ENCODE peak calls at places on chromosome X, in five cellular contexts. One of them, this sample, is unnamed.

GRCh38 chrX:10048695-10049094 is 81.5 kb downstream of the CLDN34 start:
- DNase-seq in Right ventricle myocardium superior: no peak
- DNase-seq in neural crest cell: no peak
- DNase-seq in lung: peak
- DNase-seq in NCI-H2029: peak
- DNase-seq in this sample: no peak

GRCh38 chrX:72621619-72622485 is 49.2 kb upstream of the HDAC8 start:
- DNase-seq in Right ventricle myocardium superior: no peak
- DNase-seq in neural crest cell: no peak
- DNase-seq in lung: no peak
- DNase-seq in NCI-H2029: no peak
- DNase-seq in this sample: no peak

GRCh38 chrX:143570747-143571146 is 53.5 kb upstream of the SPANXN3 start:
- DNase-seq in Right ventricle myocardium superior: no peak
- DNase-seq in neural crest cell: no peak
- DNase-seq in lung: no peak
- DNase-seq in NCI-H2029: no peak
- DNase-seq in this sample: no peak

GRCh38 chrX:15619053-15619772 is 18.5 kb upstream of the ACE2 start:
- DNase-seq in Right ventricle myocardium superior: no peak
- DNase-seq in neural crest cell: no peak
- DNase-seq in lung: no peak
- DNase-seq in NCI-H2029: no peak
- DNase-seq in this sample: no peak

GRCh38 chrX:68417651-68418050 is 15.6 kb downstream of the OPHN1 start:
- DNase-seq in Right ventricle myocardium superior: no peak
- DNase-seq in neural crest cell: no peak
- DNase-seq in lung: no peak
- DNase-seq in NCI-H2029: no peak
- DNase-seq in this sample: no peak

GRCh38 chrX:10508891-10509290 is 111.5 kb downstream of the MID1 start:
- DNase-seq in Right ventricle myocardium superior: no peak
- DNase-seq in neural crest cell: no peak
- DNase-seq in lung: no peak
- DNase-seq in NCI-H2029: no peak
- DNase-seq in this sample: no peak

GRCh38 chrX:127570276-127570675 is 481.9 kb downstream of the ACTRT1 start:
- DNase-seq in Right ventricle myocardium superior: no peak
- DNase-seq in neural crest cell: no peak
- DNase-seq in lung: no peak
- DNase-seq in NCI-H2029: no peak
- DNase-seq in this sample: no peak

GRCh38 chrX:40773188-40773587 is 37.8 kb upstream of the MED14 start:
- DNase-seq in Right ventricle myocardium superior: no peak
- DNase-seq in neural crest cell: no peak
- DNase-seq in lung: no peak
- DNase-seq in NCI-H2029: no peak
- DNase-seq in this sample: no peak

GRCh38 chrX:110178179-110178865 is 139.6 kb downstream of the AMMECR1 start:
- DNase-seq in Right ventricle myocardium superior: no peak
- DNase-seq in neural crest cell: no peak
- DNase-seq in lung: no peak
- DNase-seq in NCI-H2029: peak
- DNase-seq in this sample: no peak

GRCh38 chrX:46588263-46588662 is 14.7 kb downstream of the CHST7 start:
- DNase-seq in Right ventricle myocardium superior: peak
- DNase-seq in neural crest cell: no peak
- DNase-seq in lung: no peak
- DNase-seq in NCI-H2029: no peak
- DNase-seq in this sample: peak

GRCh38 chrX:1500701-1501624 is 36.0 kb downstream of the P2RY8 start:
- DNase-seq in Right ventricle myocardium superior: no peak
- DNase-seq in neural crest cell: no peak
- DNase-seq in lung: no peak
- DNase-seq in NCI-H2029: no peak
- DNase-seq in this sample: no peak

GRCh38 chrX:120727503-120727902 is 97.6 kb upstream of the C1GALT1C1 start:
- DNase-seq in Right ventricle myocardium superior: no peak
- DNase-seq in neural crest cell: no peak
- DNase-seq in lung: no peak
- DNase-seq in NCI-H2029: no peak
- DNase-seq in this sample: no peak

GRCh38 chrX:22689290-22689689 is 310.5 kb upstream of the DDX53 start:
- DNase-seq in Right ventricle myocardium superior: no peak
- DNase-seq in neural crest cell: no peak
- DNase-seq in lung: no peak
- DNase-seq in NCI-H2029: no peak
- DNase-seq in this sample: no peak

GRCh38 chrX:19513383-19513782 is 1.9 kb downstream of the MAP3K15 start:
- DNase-seq in Right ventricle myocardium superior: no peak
- DNase-seq in neural crest cell: no peak
- DNase-seq in lung: peak
- DNase-seq in NCI-H2029: peak
- DNase-seq in this sample: no peak

GRCh38 chrX:2700405-2701320 is 9.6 kb downstream of the CD99 start:
- DNase-seq in Right ventricle myocardium superior: no peak
- DNase-seq in neural crest cell: no peak
- DNase-seq in lung: no peak
- DNase-seq in NCI-H2029: no peak
- DNase-seq in this sample: no peak

GRCh38 chrX:40581333-40581910 is 652 bp downstream of the ATP6AP2 start:
- DNase-seq in Right ventricle myocardium superior: no peak
- DNase-seq in neural crest cell: no peak
- DNase-seq in lung: no peak
- DNase-seq in NCI-H2029: no peak
- DNase-seq in this sample: no peak

GRCh38 chrX:149461746-149462145 is 43.4 kb downstream of the IDS start:
- DNase-seq in Right ventricle myocardium superior: no peak
- DNase-seq in neural crest cell: no peak
- DNase-seq in lung: no peak
- DNase-seq in NCI-H2029: no peak
- DNase-seq in this sample: no peak

GRCh38 chrX:129686422-129686948 is 31.7 kb upstream of the APLN start:
- DNase-seq in Right ventricle myocardium superior: peak
- DNase-seq in neural crest cell: no peak
- DNase-seq in lung: no peak
- DNase-seq in NCI-H2029: no peak
- DNase-seq in this sample: peak

GRCh38 chrX:151830911-151831310 is 81.8 kb upstream of the MAGEA4 start:
- DNase-seq in Right ventricle myocardium superior: no peak
- DNase-seq in neural crest cell: no peak
- DNase-seq in lung: no peak
- DNase-seq in NCI-H2029: peak
- DNase-seq in this sample: no peak

GRCh38 chrX:258291-259040 is 22.7 kb upstream of the PLCXD1 start:
- DNase-seq in Right ventricle myocardium superior: no peak
- DNase-seq in neural crest cell: no peak
- DNase-seq in lung: no peak
- DNase-seq in NCI-H2029: no peak
- DNase-seq in this sample: no peak

GRCh38 chrX:15675490-15675921 is 10.9 kb upstream of the CLTRN start:
- DNase-seq in Right ventricle myocardium superior: peak
- DNase-seq in neural crest cell: peak
- DNase-seq in lung: peak
- DNase-seq in NCI-H2029: peak
- DNase-seq in this sample: peak

GRCh38 chrX:154002215-154002719 is 17.4 kb downstream of the IRAK1 start:
- DNase-seq in Right ventricle myocardium superior: peak
- DNase-seq in neural crest cell: no peak
- DNase-seq in lung: no peak
- DNase-seq in NCI-H2029: peak
- DNase-seq in this sample: peak

GRCh38 chrX:51496501-51497291 is at the start of gene NUDT11:
- DNase-seq in Right ventricle myocardium superior: peak
- DNase-seq in neural crest cell: peak
- DNase-seq in lung: peak
- DNase-seq in NCI-H2029: no peak
- DNase-seq in this sample: peak

GRCh38 chrX:49793686-49794085 is 35.4 kb upstream of the PAGE4 start:
- DNase-seq in Right ventricle myocardium superior: no peak
- DNase-seq in neural crest cell: no peak
- DNase-seq in lung: no peak
- DNase-seq in NCI-H2029: no peak
- DNase-seq in this sample: no peak

GRCh38 chrX:81414630-81415029 is 212.7 kb downstream of the SH3BGRL start:
- DNase-seq in Right ventricle myocardium superior: no peak
- DNase-seq in neural crest cell: no peak
- DNase-seq in lung: no peak
- DNase-seq in NCI-H2029: no peak
- DNase-seq in this sample: no peak

GRCh38 chrX:43643201-43643600 is 12.9 kb upstream of the MAOA start:
- DNase-seq in Right ventricle myocardium superior: no peak
- DNase-seq in neural crest cell: no peak
- DNase-seq in lung: no peak
- DNase-seq in NCI-H2029: no peak
- DNase-seq in this sample: no peak

GRCh38 chrX:6067600-6067999 is 161.1 kb downstream of the NLGN4X start:
- DNase-seq in Right ventricle myocardium superior: no peak
- DNase-seq in neural crest cell: no peak
- DNase-seq in lung: no peak
- DNase-seq in NCI-H2029: no peak
- DNase-seq in this sample: no peak

GRCh38 chrX:128653524-128653923 is 601.3 kb upstream of the ACTRT1 start:
- DNase-seq in Right ventricle myocardium superior: no peak
- DNase-seq in neural crest cell: no peak
- DNase-seq in lung: no peak
- DNase-seq in NCI-H2029: no peak
- DNase-seq in this sample: no peak

GRCh38 chrX:23503835-23504539 is 163.3 kb upstream of the PRDX4 start:
- DNase-seq in Right ventricle myocardium superior: peak
- DNase-seq in neural crest cell: no peak
- DNase-seq in lung: peak
- DNase-seq in NCI-H2029: peak
- DNase-seq in this sample: peak

GRCh38 chrX:150365051-150365952 is 2.2 kb downstream of the MAMLD1 start:
- DNase-seq in Right ventricle myocardium superior: peak
- DNase-seq in neural crest cell: peak
- DNase-seq in lung: peak
- DNase-seq in NCI-H2029: no peak
- DNase-seq in this sample: peak

GRCh38 chrX:9071031-9071650 is 37.2 kb upstream of the FAM9B start:
- DNase-seq in Right ventricle myocardium superior: no peak
- DNase-seq in neural crest cell: no peak
- DNase-seq in lung: no peak
- DNase-seq in NCI-H2029: no peak
- DNase-seq in this sample: no peak

GRCh38 chrX:13471269-13471668 is 98.1 kb upstream of the EGFL6 start:
- DNase-seq in Right ventricle myocardium superior: no peak
- DNase-seq in neural crest cell: no peak
- DNase-seq in lung: no peak
- DNase-seq in NCI-H2029: no peak
- DNase-seq in this sample: no peak

GRCh38 chrX:2931612-2932011 is 2.5 kb upstream of the ARSD start:
- DNase-seq in Right ventricle myocardium superior: no peak
- DNase-seq in neural crest cell: no peak
- DNase-seq in lung: no peak
- DNase-seq in NCI-H2029: no peak
- DNase-seq in this sample: no peak

GRCh38 chrX:51332188-51332942 is at the start of gene NUDT10:
- DNase-seq in Right ventricle myocardium superior: peak
- DNase-seq in neural crest cell: peak
- DNase-seq in lung: no peak
- DNase-seq in NCI-H2029: no peak
- DNase-seq in this sample: peak

GRCh38 chrX:136380010-136380769 is 79.4 kb downstream of the ADGRG4 start:
- DNase-seq in Right ventricle myocardium superior: no peak
- DNase-seq in neural crest cell: no peak
- DNase-seq in lung: no peak
- DNase-seq in NCI-H2029: no peak
- DNase-seq in this sample: no peak

GRCh38 chrX:150365953-150366911 is 3.1 kb downstream of the MAMLD1 start:
- DNase-seq in Right ventricle myocardium superior: peak
- DNase-seq in neural crest cell: peak
- DNase-seq in lung: peak
- DNase-seq in NCI-H2029: no peak
- DNase-seq in this sample: peak